ENCODE peak calls at places on chromosome 11, in four cellular contexts. One of them, this sample, is unnamed.

GRCh38 chr11:108916290-108916689 is 251.4 kb downstream of the DDX10 start:
- DNase-seq in HEK293T: no peak
- DNase-seq in HepG2: no peak
- DNase-seq in K562: no peak
- DNase-seq in this sample: no peak

GRCh38 chr11:65958306-65958705 is 3.2 kb upstream of the SART1 start:
- DNase-seq in HEK293T: no peak
- DNase-seq in HepG2: no peak
- DNase-seq in K562: no peak
- DNase-seq in this sample: no peak

GRCh38 chr11:9574806-9575530 is 1.5 kb downstream of the WEE1 start:
- DNase-seq in HEK293T: peak
- DNase-seq in HepG2: peak
- DNase-seq in K562: peak
- DNase-seq in this sample: peak

GRCh38 chr11:2987881-2988280 is 4.2 kb downstream of the NAP1L4 start:
- DNase-seq in HEK293T: no peak
- DNase-seq in HepG2: no peak
- DNase-seq in K562: no peak
- DNase-seq in this sample: no peak

GRCh38 chr11:111312076-111312475 is 13.7 kb downstream of the POU2AF3 start:
- DNase-seq in HEK293T: no peak
- DNase-seq in HepG2: no peak
- DNase-seq in K562: no peak
- DNase-seq in this sample: no peak

GRCh38 chr11:118644496-118644895 is 35.0 kb downstream of the TREH start:
- DNase-seq in HEK293T: no peak
- DNase-seq in HepG2: no peak
- DNase-seq in K562: no peak
- DNase-seq in this sample: no peak

GRCh38 chr11:86341382-86341781 is 33.3 kb upstream of the CCDC81 start:
- DNase-seq in HEK293T: no peak
- DNase-seq in HepG2: no peak
- DNase-seq in K562: no peak
- DNase-seq in this sample: no peak

GRCh38 chr11:110857885-110858555 is 145.8 kb upstream of the ARHGAP20 start:
- DNase-seq in HEK293T: no peak
- DNase-seq in HepG2: no peak
- DNase-seq in K562: no peak
- DNase-seq in this sample: no peak

GRCh38 chr11:99446400-99446799 is 425.7 kb downstream of the CNTN5 start:
- DNase-seq in HEK293T: no peak
- DNase-seq in HepG2: no peak
- DNase-seq in K562: no peak
- DNase-seq in this sample: no peak

GRCh38 chr11:61138940-61139339 is 22.3 kb downstream of the VPS37C start:
- DNase-seq in HEK293T: no peak
- DNase-seq in HepG2: no peak
- DNase-seq in K562: no peak
- DNase-seq in this sample: no peak

GRCh38 chr11:23865341-23865975 is 631.4 kb upstream of the LUZP2 start:
- DNase-seq in HEK293T: no peak
- DNase-seq in HepG2: no peak
- DNase-seq in K562: no peak
- DNase-seq in this sample: no peak

GRCh38 chr11:9936754-9937153 is 272.9 kb downstream of the SWAP70 start:
- DNase-seq in HEK293T: no peak
- DNase-seq in HepG2: no peak
- DNase-seq in K562: no peak
- DNase-seq in this sample: no peak

GRCh38 chr11:128291835-128292234 is 295.5 kb downstream of the ETS1 start:
- DNase-seq in HEK293T: no peak
- DNase-seq in HepG2: no peak
- DNase-seq in K562: no peak
- DNase-seq in this sample: no peak

GRCh38 chr11:83938148-83938547 is 652.0 kb upstream of the CCDC90B start:
- DNase-seq in HEK293T: no peak
- DNase-seq in HepG2: no peak
- DNase-seq in K562: no peak
- DNase-seq in this sample: no peak

GRCh38 chr11:62400760-62401159 is 18.1 kb upstream of the SCGB1A1 start:
- DNase-seq in HEK293T: no peak
- DNase-seq in HepG2: no peak
- DNase-seq in K562: peak
- DNase-seq in this sample: no peak

GRCh38 chr11:79087957-79088318 is 352.9 kb downstream of the TENM4 start:
- DNase-seq in HEK293T: no peak
- DNase-seq in HepG2: no peak
- DNase-seq in K562: no peak
- DNase-seq in this sample: no peak

DNA sequence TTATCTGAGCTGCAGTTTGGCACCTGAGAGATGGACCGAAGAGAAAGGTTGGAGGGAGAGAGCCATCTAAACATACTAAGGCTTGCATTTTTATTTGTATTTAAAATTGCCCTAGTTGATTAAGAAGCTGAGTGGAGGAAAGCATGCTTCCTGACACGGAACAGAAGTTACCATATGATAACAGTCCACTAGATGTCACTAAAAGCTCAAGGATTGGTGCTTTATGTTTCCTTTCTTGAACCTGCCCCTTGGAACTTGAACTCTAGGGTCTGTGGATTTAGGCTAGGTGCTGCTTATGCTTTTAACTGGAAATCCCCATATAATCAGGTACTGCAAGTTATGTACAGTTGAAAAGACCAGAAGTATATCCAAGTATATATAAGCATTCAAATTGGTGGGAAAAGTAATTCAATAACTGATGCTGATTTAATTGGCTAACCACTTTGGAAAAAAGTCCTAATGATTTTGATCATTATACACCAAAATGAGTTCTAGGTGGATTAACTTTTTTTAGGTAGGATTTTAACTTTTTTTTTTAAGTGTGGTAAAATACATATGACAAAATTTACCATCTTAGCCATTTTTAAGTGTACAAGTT is 9.5 kb downstream of the RBMXL2 start:
- DNase-seq in HEK293T: peak
- DNase-seq in HepG2: peak
- DNase-seq in K562: peak
- DNase-seq in this sample: no peak
- TF ChIP-seq ELF4 in HEK293T: no peak
- TF ChIP-seq ELF4 in HepG2: no peak
- TF ChIP-seq ELF4 in K562: no peak
- TF ChIP-seq ELF4 in this sample: no peak

GRCh38 chr11:122360875-122361274 is 244.9 kb upstream of the BLID start:
- DNase-seq in HEK293T: no peak
- DNase-seq in HepG2: no peak
- DNase-seq in K562: no peak
- DNase-seq in this sample: no peak

GRCh38 chr11:122365545-122366380 is 249.7 kb upstream of the BLID start:
- DNase-seq in HEK293T: no peak
- DNase-seq in HepG2: no peak
- DNase-seq in K562: no peak
- DNase-seq in this sample: no peak

GRCh38 chr11:122367809-122368231 is 251.8 kb upstream of the BLID start:
- DNase-seq in HEK293T: no peak
- DNase-seq in HepG2: peak
- DNase-seq in K562: no peak
- DNase-seq in this sample: no peak

GRCh38 chr11:122362381-122362780 is 246.4 kb upstream of the BLID start:
- DNase-seq in HEK293T: no peak
- DNase-seq in HepG2: no peak
- DNase-seq in K562: no peak
- DNase-seq in this sample: no peak

GRCh38 chr11:122363306-122363705 is 247.3 kb upstream of the BLID start:
- DNase-seq in HEK293T: no peak
- DNase-seq in HepG2: no peak
- DNase-seq in K562: no peak
- DNase-seq in this sample: no peak
- TF ChIP-seq ELF4 in HEK293T: no peak
- TF ChIP-seq ELF4 in HepG2: no peak
- TF ChIP-seq ELF4 in K562: no peak
- TF ChIP-seq ELF4 in this sample: no peak

GRCh38 chr11:93653566-93653965 is 7.9 kb upstream of the CEP295 start:
- DNase-seq in HEK293T: no peak
- DNase-seq in HepG2: no peak
- DNase-seq in K562: no peak
- DNase-seq in this sample: no peak
- TF ChIP-seq ELF4 in HEK293T: no peak
- TF ChIP-seq ELF4 in HepG2: no peak
- TF ChIP-seq ELF4 in K562: no peak
- TF ChIP-seq ELF4 in this sample: no peak

GRCh38 chr11:122141757-122142156 is 25.7 kb upstream of the BLID start:
- DNase-seq in HEK293T: no peak
- DNase-seq in HepG2: no peak
- DNase-seq in K562: no peak
- DNase-seq in this sample: no peak

GRCh38 chr11:122139595-122139866 is 23.5 kb upstream of the BLID start:
- DNase-seq in HEK293T: no peak
- DNase-seq in HepG2: peak
- DNase-seq in K562: no peak
- DNase-seq in this sample: no peak

GRCh38 chr11:122138759-122139594 is 23.0 kb upstream of the BLID start:
- DNase-seq in HEK293T: no peak
- DNase-seq in HepG2: no peak
- DNase-seq in K562: no peak
- DNase-seq in this sample: no peak

GRCh38 chr11:122140535-122140934 is 24.5 kb upstream of the BLID start:
- DNase-seq in HEK293T: no peak
- DNase-seq in HepG2: no peak
- DNase-seq in K562: no peak
- DNase-seq in this sample: no peak

GRCh38 chr11:122137081-122137793 is 21.2 kb upstream of the BLID start:
- DNase-seq in HEK293T: no peak
- DNase-seq in HepG2: no peak
- DNase-seq in K562: no peak
- DNase-seq in this sample: no peak
- TF ChIP-seq ELF4 in HEK293T: no peak
- TF ChIP-seq ELF4 in HepG2: no peak
- TF ChIP-seq ELF4 in K562: no peak
- TF ChIP-seq ELF4 in this sample: no peak

GRCh38 chr11:117089685-117090084 is 8.5 kb downstream of the SIK3 start:
- DNase-seq in HEK293T: no peak
- DNase-seq in HepG2: no peak
- DNase-seq in K562: peak
- DNase-seq in this sample: no peak
- TF ChIP-seq ELF4 in HEK293T: no peak
- TF ChIP-seq ELF4 in HepG2: no peak
- TF ChIP-seq ELF4 in K562: no peak
- TF ChIP-seq ELF4 in this sample: no peak

DNA sequence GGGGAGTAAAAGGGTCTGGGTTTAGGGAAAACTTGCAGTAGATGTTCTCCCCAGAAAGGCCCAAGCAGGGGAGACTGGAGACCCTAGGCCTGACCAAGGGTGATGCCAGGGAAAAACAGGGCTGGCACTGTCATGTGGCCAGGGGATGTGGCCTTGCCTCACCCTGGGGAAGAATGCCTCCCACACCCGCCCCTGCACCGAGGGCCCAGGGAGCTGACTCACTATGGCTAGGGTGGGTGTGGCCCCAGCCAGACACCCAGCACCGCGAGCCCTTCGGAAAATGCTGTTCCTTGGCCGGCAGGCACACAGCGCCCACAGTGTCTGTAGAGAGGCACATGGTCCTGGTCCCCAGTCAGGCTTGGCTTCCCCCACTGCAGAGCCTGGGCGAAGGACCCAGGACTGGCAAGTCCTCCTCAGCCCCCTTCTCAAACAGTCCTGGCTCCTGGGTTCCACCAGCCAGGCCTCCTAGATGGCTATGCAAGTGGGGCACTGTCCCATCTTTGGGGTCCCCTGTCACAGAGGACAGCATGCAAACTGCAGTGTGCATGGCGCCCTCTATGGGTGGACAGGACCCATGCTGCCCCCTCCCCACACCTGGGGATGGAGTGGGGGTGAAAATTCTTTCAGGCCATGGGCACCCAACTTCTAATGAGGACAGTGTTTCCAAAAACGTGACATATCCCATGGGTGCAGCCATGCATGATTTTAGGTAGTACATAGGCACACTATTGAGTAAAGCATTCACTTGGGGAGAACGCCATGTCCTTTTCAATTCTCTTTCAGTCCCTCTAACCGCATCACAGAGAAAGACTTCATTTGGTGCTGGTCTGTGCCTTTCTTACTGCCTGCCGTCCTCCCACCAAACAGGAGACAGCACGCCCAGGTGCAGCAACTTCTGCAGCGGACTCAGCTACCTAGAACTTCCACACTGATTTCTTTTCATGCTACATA is 15.2 kb downstream of the TMPRSS5 start:
- DNase-seq in HEK293T: peak
- DNase-seq in HepG2: peak
- DNase-seq in K562: peak
- DNase-seq in this sample: peak
- TF ChIP-seq ELF4 in HEK293T: no peak
- TF ChIP-seq ELF4 in HepG2: no peak
- TF ChIP-seq ELF4 in K562: peak
- TF ChIP-seq ELF4 in this sample: no peak

GRCh38 chr11:22432331-22433065 is 94.3 kb downstream of the SLC17A6 start:
- DNase-seq in HEK293T: no peak
- DNase-seq in HepG2: no peak
- DNase-seq in K562: peak
- DNase-seq in this sample: peak
- TF ChIP-seq ELF4 in HEK293T: no peak
- TF ChIP-seq ELF4 in HepG2: no peak
- TF ChIP-seq ELF4 in K562: no peak
- TF ChIP-seq ELF4 in this sample: no peak

DNA sequence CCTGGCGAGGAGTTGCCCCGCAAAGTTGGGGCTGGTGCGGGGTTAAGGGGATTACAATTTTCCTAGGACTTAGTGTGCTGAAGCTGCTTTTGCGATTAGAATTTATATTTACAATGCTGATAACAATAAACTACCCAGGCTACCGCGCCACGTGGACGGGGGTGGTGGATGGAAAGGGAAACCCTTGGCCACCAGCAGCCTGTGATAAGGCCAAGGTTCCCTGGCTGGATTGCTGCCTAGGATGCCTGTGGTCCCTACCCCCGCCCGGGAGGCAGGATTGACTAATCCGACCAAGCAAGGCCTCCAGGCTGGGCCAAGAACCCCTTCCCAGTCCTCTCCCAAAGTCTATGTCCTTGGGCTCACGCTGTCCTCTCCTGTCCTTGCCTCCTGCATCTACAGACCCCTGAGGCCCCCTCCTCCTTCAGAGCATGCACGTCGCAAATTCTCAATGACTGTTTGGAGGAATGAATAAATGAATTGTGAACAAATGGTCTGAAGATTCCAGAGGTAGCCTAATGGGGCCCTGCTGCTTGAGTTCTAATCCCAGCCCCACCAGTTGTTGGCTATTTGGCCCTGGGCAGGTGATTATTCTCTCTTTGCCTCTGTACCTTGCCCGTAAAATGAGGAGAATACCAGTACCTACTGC is 7.6 kb upstream of the CHKA start:
- DNase-seq in HEK293T: no peak
- DNase-seq in HepG2: peak
- DNase-seq in K562: peak
- DNase-seq in this sample: peak
- TF ChIP-seq ELF4 in HEK293T: no peak
- TF ChIP-seq ELF4 in HepG2: peak
- TF ChIP-seq ELF4 in K562: no peak
- TF ChIP-seq ELF4 in this sample: no peak

This sample was measured in WTC11.